ENCODE peak calls at places on chromosomes 4 and X, in eight cellular contexts. K, I, P, W, T, O, S and M are unnamed samples.
A peak's percentile ranks its signal among the peaks of the same experiment; 100 is the strongest.

GRCh38 chr4:5125326-5125725 is 74.0 kb downstream of the STK32B start:
- DNase-seq in T (no peak), I (no peak), P (no peak), W (no peak), O (no peak), K (no peak), S (no peak), M (no peak)

GRCh38 chr4:139315221-139315675 is 13.0 kb upstream of the NDUFC1 start:
- DNase-seq in P (no peak), K (no peak), W (no peak), S (no peak), O (no peak), I (no peak), T (no peak), M (no peak)

GRCh38 chrX:123060986-123061385 is 123.1 kb upstream of the GRIA3 start:
- DNase-seq in O (no peak), W (no peak), K (no peak), I (no peak), P (no peak), S (no peak), T (peak; percentile 9), M (no peak)

GRCh38 chr4:150574678-150575077 is 7.3 kb upstream of the MAB21L2 start:
- DNase-seq in I (no peak), O (no peak), S (no peak), P (no peak), K (no peak), T (no peak), W (no peak), M (no peak)

GRCh38 chrX:9147086-9147485 is 113.2 kb upstream of the FAM9B start:
- DNase-seq in P (no peak), S (no peak), O (no peak), I (no peak), W (no peak), T (no peak), K (no peak), M (no peak)

GRCh38 chr4:101197350-101197749 is 150.0 kb downstream of the PPP3CA start:
- DNase-seq in W (no peak), I (no peak), P (no peak), K (no peak), S (no peak), T (no peak), O (no peak), M (no peak)

GRCh38 chr4:111028829-111029228 is 406.0 kb upstream of the PITX2 start:
- DNase-seq in K (no peak), W (no peak), P (no peak), O (no peak), S (no peak), I (no peak), T (no peak), M (no peak)

GRCh38 chr4:88616275-88616996 is 24.2 kb downstream of the HERC3 start:
- DNase-seq in I (no peak), K (no peak), W (no peak), T (peak; percentile 87), P (no peak), O (no peak), S (no peak), M (no peak)

GRCh38 chr4:16643852-16644251 is 254.6 kb downstream of the LDB2 start:
- DNase-seq in O (no peak), S (no peak), K (no peak), I (no peak), P (no peak), W (no peak), T (no peak), M (no peak)

GRCh38 chr4:107423677-107424405 is 296.2 kb downstream of the PAPSS1 start:
- DNase-seq in T (peak; percentile 37), I (no peak), S (no peak), O (no peak), W (no peak), P (no peak), K (no peak), M (no peak)

GRCh38 chr4:37503231-37503630 is 182.9 kb downstream of the RELL1 start:
- DNase-seq in O (no peak), S (no peak), K (no peak), I (no peak), W (no peak), T (no peak), P (no peak), M (no peak)

GRCh38 chr4:978957-979701 is 5.8 kb upstream of the DGKQ start:
- DNase-seq in T (peak; percentile 63), O (no peak), P (no peak), W (no peak), K (no peak), S (no peak), I (no peak), M (no peak)

GRCh38 chrX:136525738-136526606 is 6.0 kb upstream of the VGLL1 start:
- DNase-seq in O (peak; percentile 0), W (peak; percentile 88), P (peak; percentile 83), K (peak; percentile 12), I (peak; percentile 88), T (peak; percentile 87), S (peak; percentile 4), M (peak; percentile 16)

GRCh38 chr4:74258949-74259348 is 49.3 kb upstream of the EPGN start:
- DNase-seq in W (no peak), T (peak; percentile 21), P (no peak), O (no peak), K (peak; percentile 65), S (no peak), I (no peak), M (no peak)

GRCh38 chrX:11641368-11641767 is 24.4 kb downstream of the ARHGAP6 start:
- DNase-seq in O (no peak), S (no peak), K (no peak), I (no peak), P (no peak), T (peak; percentile 16), W (no peak), M (no peak)

GRCh38 chrX:149504915-149505651 is at the start of gene IDS:
- DNase-seq in W (peak; percentile 91), P (peak; percentile 94), O (peak; percentile 45), S (peak; percentile 77), K (peak; percentile 62), I (peak; percentile 97), T (peak; percentile 86), M (peak; percentile 90)

GRCh38 chrX:123906557-123907316 is 46.9 kb downstream of the XIAP start:
- DNase-seq in W (no peak), P (no peak), O (no peak), S (no peak), T (no peak), K (no peak), I (no peak), M (no peak)

GRCh38 chr4:54165438-54165837 is 63.7 kb upstream of the PDGFRA start:
- DNase-seq in S (no peak), O (no peak), I (no peak), P (no peak), K (no peak), W (no peak), T (peak; percentile 65), M (no peak)

GRCh38 chrX:39603291-39603690 is 494.5 kb downstream of the BCOR start:
- DNase-seq in S (no peak), I (no peak), P (no peak), O (no peak), T (no peak), W (no peak), K (no peak), M (no peak)

GRCh38 chr4:26858035-26858918 is 2.4 kb upstream of the STIM2 start:
- DNase-seq in K (no peak), P (no peak), T (peak; percentile 21), I (no peak), W (no peak), O (no peak), S (no peak), M (no peak)

GRCh38 chr4:87848622-87849351 is 16.0 kb downstream of the MEPE start:
- DNase-seq in T (peak; percentile 72), O (peak; percentile 28), W (peak; percentile 53), I (peak; percentile 76), P (peak; percentile 56), S (peak; percentile 89), K (no peak), M (peak; percentile 18)

GRCh38 chr4:115119804-115120352 is 6.5 kb upstream of the NDST4 start:
- DNase-seq in W (no peak), P (no peak), K (no peak), I (no peak), O (no peak), T (no peak), S (no peak), M (no peak)

GRCh38 chrX:49291615-49292337 is 11.7 kb upstream of the GAGE10 start:
- DNase-seq in W (peak; percentile 66), I (peak; percentile 85), P (peak; percentile 67), T (peak; percentile 57), K (peak; percentile 25), S (no peak), O (no peak), M (no peak)

GRCh38 chr4:122703868-122704267 is 28.6 kb upstream of the BBS12 start:
- DNase-seq in I (no peak), O (no peak), W (no peak), P (no peak), S (no peak), T (peak; percentile 15), K (no peak), M (no peak)